ENCODE peak calls at places on chromosomes 11 and 22, in ten cellular contexts. B is CD8-positive, alpha-beta T cell; V is cardiac muscle cell; F is brain microvascular endothelial cell; T is adrenal gland; Y is Peyer's patch; C is breast epithelium; E is endodermal cell; Z is HL-60; I is effector memory CD4-positive, alpha-beta T cell. U is an unnamed sample.

GRCh38 chr11:134882141-134882540 is 470.1 kb upstream of the B3GAT1 start:
- DNase-seq in T (no peak), F (no peak), B (no peak), E (no peak), I (no peak), Y (no peak), V (no peak), C (no peak), Z (no peak), U (no peak)

GRCh38 chr22:23750744-23751440 is at the start of gene ZNF70:
- DNase-seq in B (peak; percentile 84), Y (peak; percentile 96), C (peak; percentile 85), E (peak; percentile 96), V (peak; percentile 94), Z (peak; percentile 73), T (peak; percentile 84), F (peak; percentile 42), I (peak; percentile 73), U (peak; percentile 65)

GRCh38 chr11:36534276-36534675 is 24.2 kb upstream of the TRAF6 start:
- DNase-seq in V (no peak), C (no peak), Z (peak; percentile 18), I (no peak), B (no peak), F (no peak), T (no peak), E (no peak), Y (no peak), U (no peak)

GRCh38 chr11:132101861-132102260 is 731.4 kb downstream of the NTM start:
- DNase-seq in F (no peak), E (peak; percentile 24), B (no peak), Z (no peak), C (no peak), V (no peak), I (no peak), T (no peak), Y (no peak), U (no peak)

GRCh38 chr11:41118521-41118920 is 340.9 kb downstream of the LRRC4C start:
- DNase-seq in C (no peak), Z (no peak), E (no peak), T (no peak), B (no peak), V (no peak), F (no peak), Y (no peak), I (no peak), U (no peak)

GRCh38 chr11:64759131-64759721 is 548 bp downstream of the PYGM start:
- DNase-seq in B (no peak), V (peak; percentile 85), E (no peak), I (no peak), T (no peak), Y (peak; percentile 47), Z (no peak), F (no peak), C (peak; percentile 49), U (no peak)

GRCh38 chr22:49951986-49952896 is 8.3 kb upstream of the PIM3 start:
- DNase-seq in I (no peak), C (no peak), B (no peak), T (no peak), F (peak; percentile 75), E (no peak), Y (no peak), V (no peak), Z (no peak), U (peak; percentile 51)

GRCh38 chr11:11787305-11788066 is 54.3 kb upstream of the USP47 start:
- DNase-seq in C (peak; percentile 75), E (peak; percentile 90), B (peak; percentile 75), V (peak; percentile 74), I (peak; percentile 43), F (peak; percentile 39), Y (peak; percentile 90), Z (peak; percentile 69), T (peak; percentile 67), U (peak; percentile 67)

GRCh38 chr11:86483591-86484163 is 109.0 kb downstream of the CCDC81 start:
- DNase-seq in E (no peak), F (no peak), V (no peak), C (no peak), I (no peak), Z (no peak), B (no peak), Y (no peak), T (peak; percentile 35), U (no peak)

GRCh38 chr11:6030658-6031057 is at the start of gene OR56A1:
- DNase-seq in F (no peak), Y (no peak), Z (no peak), C (no peak), E (no peak), B (no peak), V (no peak), T (no peak), I (no peak), U (no peak)
- H3K27me3 ChIP-seq in F (no peaks in the 10 kb centered on the region), Y (no peaks in the 10 kb centered on the region), Z (no peaks in the 10 kb centered on the region), C (no peaks in the 10 kb centered on the region), E (no peaks in the 10 kb centered on the region), B (no peaks in the 10 kb centered on the region), V (no peaks in the 10 kb centered on the region), T (no peaks in the 10 kb centered on the region), I (peaks cover 2% of the 10 kb centered on the region), U (no peaks in the 10 kb centered on the region)

GRCh38 chr22:39146256-39147101 is 6.0 kb downstream of the CBX7 start:
- DNase-seq in B (no peak), C (peak; percentile 47), Z (no peak), I (no peak), V (no peak), T (no peak), E (peak; percentile 38), Y (peak; percentile 46), F (no peak), U (no peak)
- H3K4me3 ChIP-seq in B (peak overlapping the region; percentile 68), C (peak overlapping the region; percentile 90), Z (peak overlapping the region; percentile 64), I (peak overlapping the region; percentile 57), V (peak overlapping the region; percentile 97), T (peak overlapping the region; percentile 97), E (peak overlapping the region; percentile 76), Y (peak overlapping the region; percentile 80), F (no peak overlapping the region), U (no peak overlapping the region)

GRCh38 chr11:119933164-119933563 is 204.2 kb upstream of the NECTIN1 start:
- DNase-seq in B (no peak), V (no peak), F (no peak), Z (no peak), T (no peak), C (no peak), I (no peak), E (peak; percentile 55), Y (no peak), U (no peak)
- H3K27me3 ChIP-seq in B (peaks cover 3% of the 10 kb centered on the region), V (no peaks in the 10 kb centered on the region), F (no peaks in the 10 kb centered on the region), Z (peaks cover 2% of the 10 kb centered on the region), T (no peaks in the 10 kb centered on the region), C (no peaks in the 10 kb centered on the region), I (no peaks in the 10 kb centered on the region), E (peaks cover 22% of the 10 kb centered on the region), Y (no peaks in the 10 kb centered on the region), U (peaks cover 4% of the 10 kb centered on the region)

GRCh38 chr11:105181100-105181499 is 41.5 kb upstream of the CARD18 start:
- DNase-seq in I (no peak), Z (peak; percentile 20), Y (no peak), E (no peak), V (peak; percentile 22), B (no peak), C (no peak), F (peak; percentile 81), T (peak; percentile 14), U (peak; percentile 70)
- H3K4me3 ChIP-seq in I (no peak overlapping the region), Z (no peak overlapping the region), Y (no peak overlapping the region), E (no peak overlapping the region), V (no peak overlapping the region), B (no peak overlapping the region), C (no peak overlapping the region), F (no peak overlapping the region), T (no peak overlapping the region), U (no peak overlapping the region)

DNA sequence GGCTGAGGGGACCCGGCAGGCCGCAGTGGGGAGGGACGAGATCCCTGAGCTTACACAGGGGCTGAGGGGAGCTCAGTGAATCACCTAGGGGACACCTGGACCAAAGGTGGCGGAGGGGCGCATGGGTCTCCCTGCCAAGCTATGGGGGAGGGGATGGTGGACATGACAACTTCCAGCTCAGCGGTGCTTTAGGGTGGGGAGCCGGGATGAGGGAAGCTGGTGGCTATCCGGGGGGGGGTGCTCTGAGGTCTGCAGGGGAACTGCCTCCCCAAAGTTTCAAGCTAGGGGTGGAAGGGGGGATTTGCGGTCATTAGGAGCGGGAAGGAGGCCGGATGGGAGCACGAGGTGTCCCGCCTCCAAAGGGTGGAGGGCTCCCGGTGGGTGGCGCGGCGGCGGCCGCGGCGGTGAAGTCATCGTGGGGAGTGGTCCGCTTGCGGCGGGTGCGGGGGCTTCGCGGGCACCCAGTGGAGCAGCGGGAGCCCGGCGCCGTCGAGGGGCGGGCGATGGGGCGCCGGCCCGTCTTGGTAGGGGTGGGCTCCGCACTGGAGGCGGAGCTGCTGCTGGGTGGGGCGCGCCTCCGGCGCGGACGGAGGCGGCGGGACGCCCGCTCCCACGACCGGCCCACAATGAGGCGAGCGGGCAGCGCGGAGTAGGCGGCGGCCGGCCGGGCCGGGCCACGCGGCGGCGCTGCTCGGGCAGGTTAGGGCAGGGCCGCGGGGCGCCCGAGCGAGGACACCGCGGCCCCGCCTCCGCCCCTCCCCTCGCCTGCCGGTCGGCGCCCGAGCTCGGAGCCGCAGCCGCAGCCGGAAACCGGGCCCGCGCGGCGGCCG is at the start of gene MICALL1:
- DNase-seq in V (peak; percentile 89), C (peak; percentile 64), I (peak; percentile 49), F (peak; percentile 37), T (peak; percentile 61), B (peak; percentile 65), Z (peak; percentile 50), E (peak; percentile 85), Y (peak; percentile 88), U (peak; percentile 75)
- H3K27me3 ChIP-seq in V (no peaks in the 10 kb centered on the region), C (no peaks in the 10 kb centered on the region), I (no peaks in the 10 kb centered on the region), F (no peaks in the 10 kb centered on the region), T (no peaks in the 10 kb centered on the region), B (no peaks in the 10 kb centered on the region), Z (no peaks in the 10 kb centered on the region), E (no peaks in the 10 kb centered on the region), Y (no peaks in the 10 kb centered on the region), U (no peaks in the 10 kb centered on the region)

U was measured in bronchial epithelial cell.